ENCODE peak calls at places on chromosomes 11 and 22, in seven cellular contexts. K, W, M, L, R, O and B are unnamed samples.

GRCh38 chr11:70074701-70075100 is 3.4 kb upstream of the ANO1 start:
- DNase-seq in K (no peak), W (no peak), M (no peak), L (no peak), R (no peak), O (no peak), B (peak; percentile 43)

GRCh38 chr22:19632671-19633148 is 81.6 kb upstream of the SEPTIN5 start:
- DNase-seq in K (no peak), W (no peak), M (no peak), L (no peak), R (no peak), O (no peak), B (peak; percentile 60)

GRCh38 chr11:21988477-21988876 is 204.4 kb upstream of the ANO5 start:
- DNase-seq in K (no peak), W (no peak), M (no peak), L (no peak), R (peak; percentile 29), O (no peak), B (no peak)

GRCh38 chr22:42214625-42215415 is 55.6 kb downstream of the TCF20 start:
- DNase-seq in K (no peak), W (no peak), M (no peak), L (no peak), R (no peak), O (peak; percentile 78), B (peak; percentile 69)

GRCh38 chr11:74743640-74744039 is 5.0 kb upstream of the RNF169 start:
- DNase-seq in K (no peak), W (no peak), M (no peak), L (no peak), R (no peak), O (no peak), B (no peak)

GRCh38 chr22:48554893-48555552 is 1272.7 kb downstream of the BRD1 start:
- DNase-seq in K (no peak), W (no peak), M (no peak), L (no peak), R (no peak), O (no peak), B (no peak)

GRCh38 chr11:65872555-65873279 is at the start of gene EFEMP2:
- DNase-seq in K (peak; percentile 73), W (peak; percentile 61), M (no peak), L (no peak), R (no peak), O (peak; percentile 64), B (peak; percentile 90)

GRCh38 chr22:20013382-20013871 is 3.2 kb downstream of the ARVCF start:
- DNase-seq in K (peak; percentile 84), W (peak; percentile 57), M (peak; percentile 22), L (peak; percentile 38), R (peak; percentile 33), O (peak; percentile 76), B (peak; percentile 89)

GRCh38 chr11:22879615-22880014 is 19.3 kb upstream of the CCDC179 start:
- DNase-seq in K (no peak), W (no peak), M (no peak), L (no peak), R (no peak), O (no peak), B (no peak)

GRCh38 chr11:96306933-96307747 is 35.9 kb downstream of the MAML2 start:
- DNase-seq in K (peak; percentile 88), W (no peak), M (peak; percentile 30), L (peak; percentile 90), R (peak; percentile 94), O (peak; percentile 88), B (peak; percentile 72)

GRCh38 chr11:126942146-126942545 is 58.4 kb downstream of the KIRREL3 start:
- DNase-seq in K (no peak), W (no peak), M (no peak), L (no peak), R (no peak), O (no peak), B (no peak)

GRCh38 chr22:40853961-40854360 is 2.5 kb downstream of the ST13 start:
- DNase-seq in K (no peak), W (no peak), M (no peak), L (no peak), R (no peak), O (no peak), B (no peak)

GRCh38 chr11:36326524-36327419 is 30.7 kb downstream of the PRR5L start:
- DNase-seq in K (no peak), W (no peak), M (no peak), L (no peak), R (no peak), O (no peak), B (no peak)

GRCh38 chr22:42699281-42699681 is 21.4 kb downstream of the A4GALT start:
- DNase-seq in K (no peak), W (peak; percentile 29), M (no peak), L (no peak), R (no peak), O (peak; percentile 74), B (peak; percentile 77)

GRCh38 chr11:133945087-133945974 is 11.4 kb downstream of the IGSF9B start:
- DNase-seq in K (no peak), W (peak; percentile 53), M (peak; percentile 84), L (no peak), R (no peak), O (peak; percentile 79), B (peak; percentile 72)

GRCh38 chr11:13277719-13278619 is at the start of gene BMAL1:
- DNase-seq in K (peak; percentile 79), W (peak; percentile 84), M (peak; percentile 56), L (peak; percentile 69), R (no peak), O (peak; percentile 75), B (peak; percentile 87)

DNA sequence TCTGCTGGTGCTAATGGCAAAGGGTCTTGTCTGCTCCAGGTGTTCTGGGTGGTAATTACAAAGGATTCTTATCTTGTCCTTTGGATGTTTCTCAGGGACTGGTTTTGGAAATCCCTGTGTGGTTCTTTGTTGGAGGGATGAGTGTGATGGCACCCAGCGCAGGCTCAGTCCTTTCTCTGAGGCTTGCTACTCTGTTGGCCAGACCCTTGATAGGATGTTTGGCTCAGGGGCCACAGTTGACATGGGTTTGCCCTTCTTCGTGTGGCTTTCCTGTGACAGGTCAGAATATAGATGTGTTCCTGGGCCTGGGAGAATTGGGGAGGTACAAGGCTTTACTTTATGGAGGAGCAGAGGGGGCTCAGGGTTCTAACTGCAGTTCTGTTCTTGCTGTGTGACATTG is 4.0 kb downstream of the ARHGEF17 start:
- DNase-seq in K (no peak), W (no peak), M (no peak), L (no peak), R (no peak), O (no peak), B (no peak)
- H3K4me3 ChIP-seq in K (peak overlapping the region; percentile 62), W (no peak overlapping the region), M (no peak overlapping the region), L (no peak overlapping the region), R (no peak overlapping the region), O (peak overlapping the region; percentile 64), B (peak overlapping the region; percentile 53)

GRCh38 chr11:47512701-47513100 is 40.2 kb downstream of the CELF1 start:
- DNase-seq in K (no peak), W (no peak), M (no peak), L (no peak), R (no peak), O (no peak), B (no peak)

GRCh38 chr11:47516984-47517853 is 35.7 kb downstream of the CELF1 start:
- DNase-seq in K (no peak), W (no peak), M (no peak), L (no peak), R (no peak), O (no peak), B (no peak)

GRCh38 chr11:47514825-47515647 is 37.9 kb downstream of the CELF1 start:
- DNase-seq in K (no peak), W (no peak), M (no peak), L (no peak), R (peak; percentile 26), O (no peak), B (no peak)

GRCh38 chr11:47518212-47518959 is 34.5 kb downstream of the CELF1 start:
- DNase-seq in K (no peak), W (no peak), M (peak; percentile 14), L (no peak), R (no peak), O (no peak), B (no peak)

GRCh38 chr11:47516155-47516554 is 36.8 kb downstream of the CELF1 start:
- DNase-seq in K (no peak), W (no peak), M (no peak), L (no peak), R (no peak), O (no peak), B (no peak)
- H3K4me1 ChIP-seq in K (peaks cover 19% of the 10 kb centered on the region), W (peaks cover 18% of the 10 kb centered on the region), M (peaks cover 27% of the 10 kb centered on the region), L (peaks cover 56% of the 10 kb centered on the region), R (peaks cover 71% of the 10 kb centered on the region), O (peaks cover 43% of the 10 kb centered on the region), B (peaks cover 9% of the 10 kb centered on the region)

GRCh38 chr11:122209619-122210377 is 93.8 kb upstream of the BLID start:
- DNase-seq in K (peak; percentile 78), W (no peak), M (no peak), L (peak; percentile 14), R (peak; percentile 39), O (peak; percentile 77), B (no peak)

GRCh38 chr11:122210378-122210995 is 94.5 kb upstream of the BLID start:
- DNase-seq in K (no peak), W (no peak), M (no peak), L (no peak), R (no peak), O (no peak), B (no peak)

GRCh38 chr11:122207921-122208764 is 92.1 kb upstream of the BLID start:
- DNase-seq in K (no peak), W (no peak), M (no peak), L (no peak), R (no peak), O (peak; percentile 42), B (no peak)

GRCh38 chr11:122205036-122205435 is 89.0 kb upstream of the BLID start:
- DNase-seq in K (no peak), W (no peak), M (no peak), L (no peak), R (no peak), O (no peak), B (no peak)

GRCh38 chr11:122207505-122207904 is 91.5 kb upstream of the BLID start:
- DNase-seq in K (peak; percentile 54), W (no peak), M (no peak), L (no peak), R (no peak), O (peak; percentile 26), B (no peak)
- H3K4me3 ChIP-seq in K (no peak overlapping the region), W (no peak overlapping the region), M (no peak overlapping the region), L (no peak overlapping the region), R (no peak overlapping the region), O (no peak overlapping the region), B (no peak overlapping the region)

DNA sequence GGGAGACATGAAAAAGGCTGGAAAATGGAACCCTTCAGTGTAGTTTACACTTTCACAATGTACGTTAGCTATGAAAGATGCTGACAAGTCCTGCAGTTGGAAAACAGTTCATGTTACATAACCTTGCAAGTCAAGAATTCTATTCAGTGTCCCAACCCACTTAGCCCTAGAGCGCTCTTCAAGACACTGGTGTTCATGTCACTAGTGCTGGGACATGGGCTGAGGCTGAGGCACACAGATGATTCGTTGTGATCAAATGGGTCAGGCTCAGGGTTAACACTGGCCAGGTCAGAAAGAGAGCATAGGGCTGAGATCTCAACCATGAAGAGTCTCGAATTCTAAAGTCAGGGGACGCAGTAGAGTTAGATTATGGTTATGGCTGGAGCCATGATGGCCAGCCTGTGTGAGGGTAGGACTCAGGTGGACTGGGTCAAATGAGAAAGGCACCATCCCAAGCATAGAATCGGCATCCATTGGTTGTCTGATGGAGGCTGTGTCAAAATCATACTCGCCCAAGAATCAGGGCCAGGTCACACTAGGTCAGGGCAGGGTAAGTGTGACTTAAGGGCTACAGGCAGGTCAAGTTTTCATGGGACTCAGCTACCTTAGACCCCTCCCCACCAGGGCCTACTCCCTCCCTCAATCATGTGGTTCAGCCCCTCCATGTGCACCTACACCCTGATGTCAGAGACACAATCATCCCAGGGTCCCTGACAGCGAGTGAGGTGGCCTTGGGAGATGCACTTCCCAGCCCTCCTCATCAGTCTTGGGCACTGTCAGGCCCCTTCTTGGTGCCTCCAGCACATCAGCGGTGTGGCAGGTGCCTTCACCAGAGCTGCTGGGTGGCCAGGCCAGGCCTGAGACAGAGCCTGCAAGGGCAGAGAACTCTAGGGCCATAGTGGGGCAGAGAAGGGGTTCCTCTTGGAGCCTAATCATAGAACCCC is 20.2 kb downstream of the IGLL5 start:
- DNase-seq in K (no peak), W (peak; percentile 17), M (no peak), L (no peak), R (no peak), O (no peak), B (peak; percentile 43)
- H3K4me1 ChIP-seq in K (no peaks in the 10 kb centered on the region), W (no peaks in the 10 kb centered on the region), M (no peaks in the 10 kb centered on the region), L (no peaks in the 10 kb centered on the region), R (no peaks in the 10 kb centered on the region), O (no peaks in the 10 kb centered on the region), B (no peaks in the 10 kb centered on the region)